ENCODE peak calls at places on chromosome 19, in seven cellular contexts. V is hepatocyte, N is sigmoid colon, Y is breast epithelium, O is dorsolateral prefrontal cortex, A is suprapubic skin, G is HL-60. R is an unnamed sample.

GRCh38 chr19:45406165-45406956 is at the start of gene POLR1G:
- DNase-seq in N (peak; percentile 89), A (peak; percentile 91), G (peak; percentile 74), O (peak; percentile 63), Y (peak; percentile 75), V (peak; percentile 86), R (peak; percentile 85)

GRCh38 chr19:6528544-6529121 is 2.2 kb upstream of the TNFSF9 start:
- DNase-seq in O (peak; percentile 37), V (no peak), G (no peak), A (no peak), Y (no peak), N (peak; percentile 80), R (no peak)

GRCh38 chr19:17724655-17725054 is 5.4 kb downstream of the MAP1S start:
- DNase-seq in G (no peak), Y (no peak), A (no peak), V (no peak), O (no peak), N (no peak), R (no peak)

GRCh38 chr19:50858896-50859295 is 4.2 kb downstream of the KLK3 start:
- DNase-seq in Y (no peak), V (peak; percentile 37), A (peak; percentile 48), G (no peak), N (no peak), O (no peak), R (no peak)

GRCh38 chr19:3125900-3126524 is 9.8 kb upstream of the GNA15 start:
- DNase-seq in A (no peak), G (no peak), N (no peak), Y (no peak), O (no peak), V (peak; percentile 68), R (no peak)

GRCh38 chr19:1864480-1865171 is 1.2 kb upstream of the KLF16 start:
- DNase-seq in A (no peak), G (peak; percentile 78), V (peak; percentile 87), Y (peak; percentile 76), O (no peak), N (peak; percentile 84), R (no peak)

GRCh38 chr19:41409288-41409687 is 11.7 kb downstream of the BCKDHA start:
- DNase-seq in N (no peak), O (no peak), Y (peak; percentile 65), G (no peak), V (peak; percentile 88), A (no peak), R (no peak)

GRCh38 chr19:46860846-46861690 is at the start of gene ARHGAP35:
- DNase-seq in G (no peak), V (peak; percentile 70), O (no peak), N (no peak), Y (peak; percentile 72), A (peak; percentile 79), R (no peak)

GRCh38 chr19:6394831-6395230 is 1.9 kb upstream of the GTF2F1 start:
- DNase-seq in V (no peak), N (no peak), O (no peak), A (no peak), G (no peak), Y (no peak), R (no peak)

GRCh38 chr19:30906871-30907270 is 442.4 kb downstream of the TSHZ3 start:
- DNase-seq in G (no peak), V (no peak), A (no peak), N (no peak), O (no peak), Y (no peak), R (no peak)
- TF ChIP-seq CTCF in G (no peak), V (no peak), A (no peak), N (no peak), O (no peak), Y (no peak), R (no peak)

GRCh38 chr19:48512504-48513288 is 1.1 kb upstream of the LMTK3 start:
- DNase-seq in V (no peak), N (no peak), G (no peak), Y (no peak), A (no peak), O (no peak), R (no peak)
- H3K27me3 ChIP-seq in V (peaks cover 12% of the 10 kb centered on the region), N (peaks cover 18% of the 10 kb centered on the region), G (peaks cover 25% of the 10 kb centered on the region), Y (peaks cover 9% of the 10 kb centered on the region), A (peaks cover 36% of the 10 kb centered on the region), O (no peaks in the 10 kb centered on the region), R (no peaks in the 10 kb centered on the region)

GRCh38 chr19:4303778-4304508 is 455 bp upstream of the FSD1 start:
- DNase-seq in G (no peak), Y (no peak), N (no peak), V (no peak), O (no peak), A (no peak), R (no peak)

GRCh38 chr19:4305253-4305612 is 835 bp downstream of the FSD1 start:
- DNase-seq in O (no peak), G (no peak), N (no peak), A (no peak), Y (no peak), V (no peak), R (no peak)

GRCh38 chr19:4305659-4306058 is 1.3 kb downstream of the FSD1 start:
- DNase-seq in O (no peak), A (no peak), Y (no peak), N (no peak), G (no peak), V (no peak), R (no peak)

GRCh38 chr19:4302238-4302630 is at the start of gene TMIGD2:
- DNase-seq in A (no peak), Y (no peak), G (no peak), V (no peak), N (no peak), O (no peak), R (no peak)

DNA sequence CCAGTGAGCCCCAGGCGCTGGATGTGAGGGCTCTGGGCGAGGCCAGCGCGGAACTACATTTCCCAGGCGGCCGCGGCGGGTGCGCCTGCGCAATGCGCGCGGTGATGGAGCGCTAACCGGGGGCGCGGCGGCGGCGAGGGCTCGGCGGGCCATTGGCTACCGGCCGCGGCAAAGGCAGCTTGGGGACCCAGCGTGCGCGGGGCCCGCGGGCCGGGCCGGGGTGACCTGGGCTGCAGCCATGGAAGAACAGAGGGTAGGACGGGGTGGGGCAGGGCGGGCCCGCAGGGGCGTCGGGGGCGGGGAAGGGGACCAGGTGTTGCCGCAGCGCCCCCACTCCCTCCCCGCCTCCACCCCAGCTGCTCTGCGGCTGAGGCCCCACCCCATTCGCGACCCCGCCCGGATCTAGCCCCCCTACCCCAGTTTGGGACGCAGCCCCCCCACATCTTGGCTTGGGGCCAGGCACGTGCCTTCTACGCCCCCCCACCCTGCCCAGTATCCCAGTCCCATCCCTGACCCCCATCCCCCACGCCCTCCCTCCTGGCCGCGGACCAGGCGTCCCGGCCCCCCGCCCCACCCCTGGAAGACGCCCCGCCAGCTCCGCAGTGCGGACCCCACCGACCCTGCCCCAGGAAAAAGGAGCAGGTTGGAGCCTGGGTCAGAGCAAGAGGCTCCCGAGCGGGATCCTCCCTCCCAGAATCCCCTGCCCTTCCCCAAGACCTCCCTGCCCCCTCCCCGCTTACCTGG is at the start of gene FSD1:
- DNase-seq in A (no peak), O (peak; percentile 62), N (no peak), G (no peak), V (peak; percentile 71), Y (no peak), R (no peak)
- H3K4me3 ChIP-seq in A (peak within 1 kb of the TSS; percentile 4), O (peak within 1 kb of the TSS; percentile 66), N (peak within 1 kb of the TSS; percentile 37), G (no peak within 1 kb of the TSS), V (no peak within 1 kb of the TSS), Y (peak within 1 kb of the TSS; percentile 46), R (peak within 1 kb of the TSS; percentile 41)

DNA sequence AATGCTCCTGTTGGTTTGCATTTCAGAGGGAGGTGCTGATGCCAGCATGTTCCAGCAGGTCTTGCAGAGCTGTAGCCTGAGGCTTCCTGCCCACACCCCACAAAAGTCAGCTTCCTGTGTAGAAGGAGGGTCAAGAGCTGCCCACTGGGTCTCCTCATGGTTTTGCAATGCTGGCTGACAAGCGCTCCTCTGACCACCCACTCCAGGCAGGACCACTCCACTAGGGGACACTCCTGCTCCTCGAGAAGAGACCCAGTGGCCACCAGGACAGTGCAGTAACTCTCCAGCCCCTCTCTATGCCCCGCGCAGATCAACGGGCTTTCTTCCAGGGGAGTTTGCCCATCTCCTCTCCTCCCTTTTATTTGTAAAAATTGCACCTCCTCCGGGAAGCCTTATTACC is 72.9 kb upstream of the UQCRFS1 start:
- DNase-seq in V (no peak), O (no peak), Y (no peak), A (peak; percentile 74), N (no peak), G (peak; percentile 28), R (no peak)
- TF ChIP-seq CTCF in V (peak; percentile 24), O (peak; percentile 37), Y (no peak), A (no peak), N (no peak), G (no peak), R (peak; percentile 27)

GRCh38 chr19:21362291-21362690 is 3.5 kb downstream of the ZNF738 start:
- DNase-seq in O (no peak), Y (no peak), V (no peak), N (no peak), G (no peak), A (no peak), R (no peak)
- H3K27me3 ChIP-seq in O (no peaks in the 10 kb centered on the region), Y (no peaks in the 10 kb centered on the region), V (no peaks in the 10 kb centered on the region), N (no peaks in the 10 kb centered on the region), G (no peaks in the 10 kb centered on the region), A (no peaks in the 10 kb centered on the region), R (no peaks in the 10 kb centered on the region)

GRCh38 chr19:36236304-36236945 is 21.5 kb downstream of the ZNF146 start:
- DNase-seq in Y (no peak), V (no peak), G (no peak), O (no peak), N (no peak), A (no peak), R (no peak)
- H3K4me3 ChIP-seq in Y (no peak overlapping the region), V (peak overlapping the region; percentile 20), G (no peak overlapping the region), O (no peak overlapping the region), N (no peak overlapping the region), A (no peak overlapping the region), R (no peak overlapping the region)

R was measured in RWPE2.